ENCODE peak calls at places on chromosomes 7 and 10, in ten cellular contexts. A is coronary artery, T is lung, P is dorsolateral prefrontal cortex, E is cardiac fibroblast, Y is hepatocyte, S is H7, N is left ventricle myocardium inferior, D is upper lobe of right lung, F is tibial nerve. L is an unnamed sample.

GRCh38 chr7:1535695-1536094 is 5.2 kb downstream of the MAFK start:
- DNase-seq in F (no peak), S (no peak), T (no peak), E (no peak), N (no peak), Y (no peak), P (no peak), A (no peak), D (no peak), L (peak; percentile 65)

GRCh38 chr10:48878091-48878490 is 61.5 kb downstream of the LRRC18 start:
- DNase-seq in D (no peak), N (no peak), S (no peak), Y (no peak), E (no peak), P (no peak), F (no peak), A (no peak), T (no peak), L (no peak)

GRCh38 chr10:119670717-119671116 is 19.5 kb downstream of the BAG3 start:
- DNase-seq in N (no peak), S (no peak), T (no peak), F (no peak), E (no peak), P (no peak), Y (no peak), A (no peak), D (no peak), L (no peak)

GRCh38 chr10:30373596-30374327 is 24.7 kb upstream of the MTPAP start:
- DNase-seq in E (no peak), F (no peak), Y (no peak), N (no peak), P (no peak), S (no peak), A (no peak), D (peak; percentile 48), T (no peak), L (peak; percentile 59)

GRCh38 chr10:16795410-16796073 is 21.7 kb downstream of the RSU1 start:
- DNase-seq in P (no peak), D (no peak), T (no peak), N (no peak), S (no peak), F (no peak), A (no peak), E (no peak), Y (no peak), L (no peak)

GRCh38 chr10:115026041-115026779 is 67.0 kb upstream of the ATRNL1 start:
- DNase-seq in T (no peak), S (no peak), D (no peak), N (no peak), P (no peak), A (no peak), E (no peak), Y (no peak), F (no peak), L (peak; percentile 61)

GRCh38 chr7:80411621-80412020 is 100.2 kb downstream of the GNAT3 start:
- DNase-seq in T (no peak), S (no peak), Y (no peak), F (no peak), P (no peak), A (no peak), D (no peak), N (no peak), E (no peak), L (no peak)

GRCh38 chr7:3673524-3673923 is 372.5 kb downstream of the SDK1 start:
- DNase-seq in A (no peak), N (peak; percentile 24), Y (peak; percentile 18), D (peak; percentile 67), T (no peak), F (no peak), S (peak; percentile 51), P (no peak), E (peak; percentile 14), L (peak; percentile 91)

GRCh38 chr10:3907514-3907913 is 122.5 kb upstream of the KLF6 start:
- DNase-seq in F (no peak), E (peak; percentile 32), D (no peak), Y (no peak), N (peak; percentile 62), S (no peak), P (no peak), A (no peak), T (peak; percentile 37), L (no peak)

GRCh38 chr7:122482212-122482611 is 177.7 kb upstream of the FEZF1 start:
- DNase-seq in Y (no peak), P (no peak), T (no peak), N (no peak), A (no peak), E (no peak), S (no peak), F (no peak), D (no peak), L (no peak)

GRCh38 chr10:84026821-84027257 is 112.5 kb upstream of the GHITM start:
- DNase-seq in E (peak; percentile 39), N (no peak), A (no peak), P (no peak), T (no peak), F (no peak), S (peak; percentile 64), Y (peak; percentile 34), D (no peak), L (peak; percentile 84)

GRCh38 chr7:145582742-145583303 is 533.8 kb upstream of the CNTNAP2 start:
- DNase-seq in D (no peak), A (no peak), F (no peak), Y (no peak), S (no peak), N (no peak), T (no peak), E (no peak), P (no peak), L (no peak)

GRCh38 chr7:139660317-139661042 is 117.3 kb downstream of the HIPK2 start:
- DNase-seq in Y (peak; percentile 46), T (no peak), S (no peak), A (no peak), N (no peak), E (no peak), F (no peak), D (no peak), P (no peak), L (no peak)

GRCh38 chr10:78510566-78511323 is 477.1 kb downstream of the RPS24 start:
- DNase-seq in T (peak; percentile 27), F (no peak), E (no peak), S (peak; percentile 56), D (no peak), P (no peak), A (no peak), N (no peak), Y (no peak), L (no peak)

GRCh38 chr7:158646766-158647474 is 57.7 kb downstream of the NCAPG2 start:
- DNase-seq in T (no peak), E (no peak), N (no peak), A (no peak), F (no peak), S (peak; percentile 67), Y (no peak), P (no peak), D (no peak), L (peak; percentile 80)

GRCh38 chr10:84552478-84552877 is 224.1 kb downstream of the CCSER2 start:
- DNase-seq in S (peak; percentile 57), Y (no peak), F (no peak), T (no peak), D (no peak), N (no peak), E (no peak), A (no peak), P (no peak), L (peak; percentile 82)

GRCh38 chr10:114022292-114022691 is 21.4 kb upstream of the ADRB1 start:
- DNase-seq in D (no peak), F (no peak), P (no peak), N (peak; percentile 80), Y (no peak), A (no peak), E (peak; percentile 55), S (no peak), T (no peak), L (no peak)

GRCh38 chr7:114302858-114303257 is 111.8 kb upstream of the FOXP2 start:
- DNase-seq in P (no peak), D (no peak), F (no peak), Y (no peak), S (no peak), N (no peak), T (no peak), A (no peak), E (no peak), L (no peak)

GRCh38 chr7:26328498-26329390 is 37.1 kb downstream of the SNX10 start:
- DNase-seq in E (no peak), T (no peak), Y (no peak), F (no peak), S (no peak), D (no peak), A (no peak), P (no peak), N (no peak), L (no peak)

GRCh38 chr10:31947144-31947926 is 18.7 kb upstream of the ARHGAP12 start:
- DNase-seq in E (peak; percentile 93), N (no peak), Y (peak; percentile 78), F (no peak), D (no peak), A (no peak), T (no peak), P (no peak), S (no peak), L (no peak)
- H3K4me3 ChIP-seq in E (peak overlapping the region; percentile 13), N (no peak overlapping the region), Y (no peak overlapping the region), F (peak overlapping the region; percentile 26), D (peak overlapping the region; percentile 12), A (peak overlapping the region; percentile 19), T (no peak overlapping the region), P (peak overlapping the region; percentile 20), S (no peak overlapping the region), L (no peak overlapping the region)

GRCh38 chr10:60944910-60945297 is 919 bp upstream of the RHOBTB1 start:
- DNase-seq in E (no peak), A (no peak), S (no peak), N (no peak), T (no peak), D (no peak), Y (no peak), P (no peak), F (no peak), L (no peak)
- H3K4me3 ChIP-seq in E (peak overlapping the region; percentile 67), A (peak overlapping the region; percentile 79), S (peak overlapping the region; percentile 61), N (peak overlapping the region; percentile 94), T (peak overlapping the region; percentile 75), D (peak overlapping the region; percentile 84), Y (peak overlapping the region; percentile 81), P (peak overlapping the region; percentile 89), F (peak overlapping the region; percentile 83), L (peak overlapping the region; percentile 80)

GRCh38 chr10:132068431-132069121 is 2.8 kb downstream of the JAKMIP3 start:
- DNase-seq in P (no peak), Y (no peak), F (no peak), E (no peak), T (no peak), S (peak; percentile 7), D (peak; percentile 46), A (peak; percentile 50), N (no peak), L (no peak)
- H3K4me3 ChIP-seq in P (no peak overlapping the region), Y (no peak overlapping the region), F (no peak overlapping the region), E (no peak overlapping the region), T (no peak overlapping the region), S (no peak overlapping the region), D (no peak overlapping the region), A (no peak overlapping the region), N (no peak overlapping the region), L (no peak overlapping the region)

DNA sequence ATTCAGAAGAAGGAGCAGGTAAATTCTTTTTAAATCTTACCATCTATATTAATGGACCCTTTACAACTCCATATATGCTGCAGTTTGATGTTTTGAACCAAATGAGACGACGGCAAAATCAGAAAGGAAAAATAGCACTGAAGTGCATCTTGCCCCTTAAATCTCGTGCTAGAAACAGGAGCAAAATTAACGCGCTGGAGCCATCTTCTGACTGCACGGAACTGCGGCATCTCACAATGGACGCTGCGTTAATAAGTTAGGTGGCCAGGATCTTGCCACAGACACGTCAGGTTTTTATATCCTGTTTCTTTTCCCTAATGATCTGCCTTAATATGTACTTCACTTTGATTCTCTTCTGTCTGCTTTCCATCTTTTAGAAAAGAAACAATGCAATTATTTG is 354.5 kb downstream of the TFEC start:
- DNase-seq in D (no peak), S (no peak), Y (peak; percentile 28), P (no peak), T (no peak), F (no peak), A (no peak), N (no peak), E (peak; percentile 63), L (no peak)
- H3K4me3 ChIP-seq in D (no peak overlapping the region), S (no peak overlapping the region), Y (no peak overlapping the region), P (peak overlapping the region; percentile 7), T (no peak overlapping the region), F (no peak overlapping the region), A (no peak overlapping the region), N (no peak overlapping the region), E (no peak overlapping the region), L (no peak overlapping the region)

L was measured in endodermal cell.